ENCODE peak calls at places on chromosomes 11 and 22, in nine cellular contexts. X, B, P, Q, W, F, M, S and R are unnamed samples.

GRCh38 chr11:92838655-92839334 is 130.7 kb upstream of the MTNR1B start:
- DNase-seq in W (no peak), X (no peak), B (peak), Q (no peak), S (no peak), P (no peak), F (no peak), M (no peak), R (no peak)

GRCh38 chr22:44389926-44390925 is 77.5 kb upstream of the SHISAL1 start:
- DNase-seq in F (no peak), W (no peak), X (no peak), S (no peak), Q (no peak), B (no peak), P (no peak), M (peak), R (no peak)

GRCh38 chr11:46333129-46333947 is 13.9 kb upstream of the DGKZ start:
- DNase-seq in F (no peak), X (no peak), Q (no peak), M (no peak), B (no peak), P (no peak), S (no peak), W (no peak), R (no peak)

GRCh38 chr11:82858556-82859091 is 41.6 kb downstream of the PRCP start:
- DNase-seq in F (peak), W (no peak), B (peak), P (peak), X (no peak), Q (peak), M (no peak), S (peak), R (no peak)

GRCh38 chr22:42078469-42079318 is 806 bp upstream of the SMDT1 start:
- DNase-seq in F (peak), W (no peak), B (peak), M (peak), Q (peak), X (no peak), S (no peak), P (no peak), R (no peak)

GRCh38 chr11:120063686-120064340 is 74.1 kb downstream of the TRIM29 start:
- DNase-seq in P (no peak), M (no peak), Q (no peak), S (no peak), B (no peak), W (no peak), F (no peak), X (no peak), R (no peak)

GRCh38 chr22:48972979-48973693 is 854.5 kb downstream of the BRD1 start:
- DNase-seq in B (no peak), W (no peak), S (no peak), F (no peak), M (no peak), X (no peak), Q (no peak), P (no peak), R (peak)

GRCh38 chr22:20028855-20029549 is 8.1 kb downstream of the TANGO2 start:
- DNase-seq in X (no peak), P (no peak), Q (no peak), S (no peak), B (no peak), F (no peak), M (no peak), W (no peak), R (no peak)

GRCh38 chr11:115660072-115660805 is 156.0 kb upstream of the CADM1 start:
- DNase-seq in P (no peak), M (no peak), X (no peak), S (no peak), B (no peak), Q (no peak), W (no peak), F (no peak), R (no peak)

GRCh38 chr11:66981976-66982578 is 7.0 kb downstream of the C11orf86 start:
- DNase-seq in X (peak), P (peak), B (peak), M (peak), S (peak), Q (peak), W (peak), F (peak), R (no peak)

GRCh38 chr22:41987276-41987675 is 11.3 kb upstream of the WBP2NL start:
- DNase-seq in X (no peak), W (no peak), P (no peak), B (no peak), F (no peak), Q (no peak), M (no peak), S (no peak), R (no peak)

GRCh38 chr11:111001986-111002616 is 243.4 kb upstream of the POU2AF2 start:
- DNase-seq in X (peak), B (peak), Q (peak), W (no peak), P (peak), F (peak), M (no peak), S (no peak), R (no peak)

GRCh38 chr11:2912498-2912897 is 16.7 kb downstream of the PHLDA2 start:
- DNase-seq in W (no peak), B (peak), F (peak), M (peak), X (no peak), S (peak), P (no peak), Q (peak), R (peak)

GRCh38 chr22:42621505-42622002 is 6.9 kb upstream of the POLDIP3 start:
- DNase-seq in F (peak), P (no peak), W (no peak), X (peak), Q (peak), B (peak), M (peak), S (peak), R (peak)

GRCh38 chr11:94504689-94505293 is 7.5 kb upstream of the C11orf97 start:
- DNase-seq in F (peak), W (no peak), P (no peak), S (no peak), B (peak), Q (peak), X (no peak), M (no peak), R (peak)

GRCh38 chr11:121595717-121596156 is 143.0 kb upstream of the SORL1-AS1 start:
- DNase-seq in B (peak), P (peak), F (peak), S (peak), Q (peak), W (peak), X (peak), M (peak), R (no peak)

GRCh38 chr11:65452806-65453490 is 30.4 kb downstream of the NEAT1 start:
- DNase-seq in W (no peak), B (peak), X (no peak), M (no peak), S (peak), P (peak), Q (peak), F (peak), R (no peak)

GRCh38 chr11:116563028-116563712 is 209.6 kb downstream of the BUD13 start:
- DNase-seq in S (no peak), X (no peak), B (no peak), P (no peak), M (no peak), F (no peak), W (no peak), Q (no peak), R (no peak)

GRCh38 chr11:71406681-71407080 is 41.5 kb downstream of the DHCR7 start:
- DNase-seq in M (no peak), F (no peak), P (no peak), B (no peak), X (no peak), W (no peak), Q (no peak), S (no peak), R (no peak)

GRCh38 chr11:115644846-115645245 is 140.6 kb upstream of the CADM1 start:
- DNase-seq in B (no peak), M (no peak), X (no peak), Q (no peak), W (no peak), S (no peak), F (no peak), P (no peak), R (no peak)

GRCh38 chr11:36195496-36196346 is 93.5 kb downstream of the COMMD9 start:
- DNase-seq in W (no peak), M (no peak), X (no peak), Q (peak), S (no peak), F (peak), P (peak), B (peak), R (no peak)

GRCh38 chr11:125163431-125164011 is 1.0 kb upstream of the PKNOX2 start:
- DNase-seq in W (no peak), X (no peak), M (no peak), P (no peak), B (no peak), Q (no peak), S (no peak), F (no peak), R (no peak)

GRCh38 chr11:65419773-65420481 is 2.7 kb upstream of the NEAT1 start:
- DNase-seq in M (peak), B (peak), W (peak), F (peak), S (peak), X (peak), P (peak), Q (peak), R (peak)

GRCh38 chr22:17788528-17789378 is 14.5 kb upstream of the BID start:
- DNase-seq in F (no peak), B (no peak), Q (no peak), S (no peak), M (no peak), P (no peak), X (no peak), W (no peak), R (no peak)
- TF ChIP-seq CTCF in F (no peak), B (no peak), Q (peak), S (no peak), M (no peak), P (peak), X (no peak), W (no peak), R (no peak)

DNA sequence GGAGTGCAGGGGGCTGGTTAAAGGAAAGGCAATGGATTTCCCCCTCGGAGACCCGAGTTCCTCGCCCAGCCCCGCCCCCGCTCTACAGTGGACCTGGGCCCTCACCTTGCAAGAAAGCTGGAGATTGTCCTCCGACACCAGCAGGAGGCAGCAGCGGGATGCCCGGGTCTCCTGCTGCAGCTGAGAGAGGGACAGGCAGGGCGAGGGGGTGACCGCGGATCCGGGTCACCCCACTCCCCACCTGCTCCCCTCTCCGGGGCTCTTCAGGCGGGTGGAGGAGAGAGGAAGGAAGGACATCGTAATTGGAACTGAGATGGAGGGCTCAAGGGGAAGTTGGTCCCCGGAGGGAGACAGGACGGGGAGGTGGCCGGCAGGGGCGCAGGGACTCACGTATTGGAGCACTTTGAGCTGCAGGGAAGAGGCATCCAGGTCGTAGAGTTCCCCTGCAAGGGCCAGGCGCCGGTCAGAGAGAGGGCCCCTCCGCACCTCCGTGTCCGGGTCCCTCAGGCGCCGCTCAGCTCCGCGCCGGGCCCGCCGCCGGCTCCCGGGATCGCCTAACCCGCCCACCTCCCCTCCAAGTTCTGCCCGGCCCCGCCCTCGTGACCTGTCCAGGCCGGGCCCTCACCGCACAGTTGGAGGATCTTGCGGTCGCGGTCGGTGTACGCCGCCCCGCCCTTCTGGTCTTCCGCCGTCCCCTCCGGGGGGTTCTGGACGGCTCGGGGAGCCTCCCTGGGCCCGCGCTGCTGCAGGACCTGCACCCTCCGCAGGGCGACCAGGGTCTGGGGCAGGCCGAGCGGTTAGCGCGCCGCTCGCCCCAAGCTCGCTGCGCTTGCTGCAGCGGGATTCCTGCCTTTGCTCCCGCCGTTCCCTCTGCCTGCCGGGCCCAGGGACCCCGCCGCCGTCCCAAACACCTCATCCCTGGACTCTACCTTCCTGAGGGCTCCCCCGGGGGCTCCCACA is 84.1 kb downstream of the PDE2A start:
- DNase-seq in M (peak), S (no peak), P (no peak), F (peak), W (no peak), X (no peak), Q (peak), B (no peak), R (peak)
- TF ChIP-seq CTCF in M (peak), S (peak), P (peak), F (peak), W (peak), X (no peak), Q (peak), B (peak), R (peak)

GRCh38 chr11:17256512-17256911 is 20.0 kb upstream of the NUCB2 start:
- DNase-seq in X (no peak), P (peak), F (peak), W (no peak), B (peak), S (no peak), Q (peak), M (no peak), R (no peak)

GRCh38 chr11:17250561-17251350 is 25.8 kb upstream of the NUCB2 start:
- DNase-seq in B (no peak), F (no peak), X (no peak), S (no peak), Q (no peak), M (no peak), W (no peak), P (no peak), R (no peak)

GRCh38 chr11:17258670-17259069 is 17.9 kb upstream of the NUCB2 start:
- DNase-seq in X (no peak), S (no peak), W (no peak), P (no peak), F (no peak), B (no peak), M (no peak), Q (no peak), R (no peak)

GRCh38 chr11:17257200-17257599 is 19.3 kb upstream of the NUCB2 start:
- DNase-seq in S (no peak), B (peak), P (no peak), F (peak), M (no peak), X (no peak), Q (peak), W (no peak), R (no peak)

DNA sequence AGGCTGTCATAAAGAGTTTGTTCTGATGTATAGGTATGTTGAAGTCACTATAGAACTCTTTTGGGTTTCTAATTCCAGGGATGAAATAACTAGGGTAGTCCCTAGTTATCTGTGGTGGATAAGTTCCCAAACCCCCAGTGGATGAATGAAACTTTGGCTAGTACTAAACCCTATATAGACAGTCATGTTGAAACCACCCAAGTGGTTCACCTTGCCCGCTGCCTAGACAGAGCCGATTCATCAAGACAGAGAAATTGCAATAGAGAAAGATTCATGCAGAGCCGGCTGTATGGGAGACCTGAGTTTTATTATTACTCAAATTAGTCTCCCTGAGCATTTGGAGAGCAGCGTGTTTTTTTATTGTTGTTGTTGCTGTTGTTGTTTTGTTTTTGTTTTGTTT is 23.8 kb upstream of the NUCB2 start:
- DNase-seq in F (no peak), Q (no peak), M (no peak), W (no peak), X (no peak), B (no peak), P (no peak), S (no peak), R (no peak)
- TF ChIP-seq CTCF in F (no peak), Q (no peak), M (no peak), W (no peak), X (no peak), B (no peak), P (no peak), S (no peak), R (no peak)

GRCh38 chr11:69704508-69705245 is 855 bp upstream of the FGF19 start:
- DNase-seq in Q (peak), B (no peak), X (no peak), S (peak), F (peak), W (no peak), P (no peak), M (no peak), R (peak)
- TF ChIP-seq CTCF in Q (peak), B (peak), X (no peak), S (peak), F (peak), W (peak), P (peak), M (peak), R (peak)

GRCh38 chr11:10749476-10749875 is 1.6 kb upstream of the CTR9 start:
- DNase-seq in S (no peak), P (no peak), W (no peak), B (no peak), F (no peak), Q (no peak), X (no peak), M (no peak), R (no peak)

GRCh38 chr11:10752486-10752885 is 1.4 kb downstream of the CTR9 start:
- DNase-seq in M (no peak), F (no peak), W (no peak), S (no peak), B (no peak), P (no peak), X (no peak), Q (no peak), R (no peak)

GRCh38 chr11:10752061-10752460 is 1.0 kb downstream of the CTR9 start:
- DNase-seq in W (no peak), Q (no peak), X (no peak), M (no peak), P (no peak), S (no peak), F (no peak), B (no peak), R (no peak)

GRCh38 chr11:10751581-10751940 is 515 bp downstream of the CTR9 start:
- DNase-seq in X (no peak), P (no peak), F (peak), B (no peak), W (no peak), M (no peak), S (no peak), Q (no peak), R (no peak)

DNA sequence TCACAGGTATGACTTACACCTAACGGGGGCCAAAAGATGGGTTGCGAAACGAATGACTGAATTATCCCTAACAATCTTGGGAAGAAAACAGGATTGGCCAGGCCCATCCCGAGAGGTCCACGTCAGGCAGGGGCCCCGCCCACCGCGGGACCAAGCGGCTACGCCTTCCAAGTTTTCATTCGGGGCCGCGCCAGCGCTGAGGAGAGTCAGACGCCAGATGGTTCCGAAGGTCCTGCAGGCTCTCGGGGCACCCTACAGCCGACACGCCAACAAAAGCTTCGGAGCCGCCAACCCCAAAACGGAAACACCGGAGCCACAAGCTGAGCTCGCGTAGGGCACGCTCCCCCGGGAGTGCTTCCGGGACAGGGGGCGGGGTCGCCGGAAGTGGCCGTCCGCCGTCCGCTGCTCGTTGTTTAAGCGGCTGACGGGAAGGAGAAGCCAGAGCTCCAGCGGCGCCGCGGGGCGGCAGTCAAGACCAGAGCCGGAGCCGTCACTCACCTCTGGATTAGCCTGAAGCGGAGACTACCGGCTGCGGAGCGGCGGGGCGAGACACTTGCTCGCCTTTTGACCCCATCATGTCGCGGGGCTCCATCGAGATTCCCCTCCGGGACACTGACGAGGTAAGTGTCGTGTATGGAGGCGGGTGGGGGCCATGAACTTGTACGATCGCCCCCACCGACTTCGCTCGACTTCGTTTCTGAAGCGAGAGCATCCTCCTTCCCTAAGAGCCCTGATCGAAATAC is at the start of gene CTR9:
- DNase-seq in F (peak), M (peak), W (peak), B (peak), S (peak), P (peak), Q (peak), X (peak), R (peak)
- TF ChIP-seq CTCF in F (peak), M (peak), W (no peak), B (peak), S (no peak), P (peak), Q (peak), X (no peak), R (peak)

DNA sequence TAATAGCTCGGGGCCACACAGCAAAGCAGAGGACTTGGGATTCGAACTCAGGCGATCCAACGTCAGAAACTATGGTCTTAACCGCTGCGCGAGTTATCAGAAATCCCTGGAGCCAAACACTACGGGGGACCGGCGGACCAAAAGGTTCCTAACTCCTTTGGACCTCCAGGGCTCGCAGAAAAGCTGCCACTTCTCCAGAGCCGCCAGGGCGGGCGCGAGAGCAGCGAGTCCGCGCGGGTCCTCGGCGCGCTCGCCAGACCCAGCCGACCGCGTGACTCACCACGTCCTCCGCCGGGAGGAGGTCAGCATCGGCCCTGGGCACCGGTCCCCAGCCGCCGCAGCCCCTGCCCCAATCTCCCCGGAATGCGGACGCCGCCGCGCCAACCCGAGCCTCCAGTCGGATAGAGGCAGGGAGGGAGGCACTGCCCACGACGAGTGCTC is 6.0 kb upstream of the ALX4 start:
- DNase-seq in B (no peak), W (no peak), P (no peak), S (no peak), Q (peak), F (peak), X (no peak), M (no peak), R (no peak)
- TF ChIP-seq CTCF in B (no peak), W (no peak), P (peak), S (no peak), Q (peak), F (no peak), X (no peak), M (no peak), R (no peak)

GRCh38 chr22:28977481-28977971 is 84.1 kb downstream of the C22orf31 start:
- DNase-seq in X (no peak), F (peak), B (peak), P (no peak), W (no peak), M (no peak), S (peak), Q (peak), R (no peak)
- TF ChIP-seq CTCF in X (no peak), F (no peak), B (no peak), P (no peak), W (no peak), M (peak), S (no peak), Q (no peak), R (no peak)